ENCODE peak calls at places on chromosome 5, in five cellular contexts. Q is HCT116, L is right atrium auricular region, O is stomach, R is psoas muscle. G is an unnamed sample. For H3K4me1, the result is how much of the 10 kb centered on the place peaks cover.

GRCh38 chr5:152560508-152561137 is 155.5 kb upstream of the NMUR2 start:
- DNase-seq in Q (peak), L (no peak), O (peak), R (peak), G (peak)

GRCh38 chr5:180868960-180869359 is 7.9 kb upstream of the ZFP62 start:
- DNase-seq in Q (peak), L (peak), O (peak), R (peak), G (peak)

GRCh38 chr5:152901754-152902153 is 496.7 kb upstream of the NMUR2 start:
- DNase-seq in Q (no peak), L (no peak), O (no peak), R (no peak), G (no peak)

GRCh38 chr5:97534166-97534565 is 351.1 kb upstream of the RIOK2 start:
- DNase-seq in Q (peak), L (no peak), O (peak), R (no peak), G (peak)

GRCh38 chr5:154985126-154985525 is 28.4 kb upstream of the KIF4B start:
- DNase-seq in Q (no peak), L (no peak), O (no peak), R (no peak), G (no peak)

GRCh38 chr5:135604046-135604445 is 25.3 kb upstream of the CXCL14 start:
- DNase-seq in Q (no peak), L (no peak), O (no peak), R (no peak), G (no peak)

GRCh38 chr5:66554211-66554610 is 42.0 kb upstream of the MAST4 start:
- DNase-seq in Q (no peak), L (no peak), O (no peak), R (no peak), G (no peak)

GRCh38 chr5:89374144-89374784 is 491.3 kb upstream of the MEF2C start:
- DNase-seq in Q (no peak), L (no peak), O (no peak), R (no peak), G (no peak)

GRCh38 chr5:54738118-54738972 is 220.8 kb downstream of the SNX18 start:
- DNase-seq in Q (no peak), L (peak), O (peak), R (peak), G (no peak)

GRCh38 chr5:93899026-93899600 is 157.7 kb upstream of the POU5F2 start:
- DNase-seq in Q (no peak), L (no peak), O (no peak), R (no peak), G (peak)

GRCh38 chr5:57779383-57780223 is 297.0 kb upstream of the ACTBL2 start:
- DNase-seq in Q (peak), L (no peak), O (no peak), R (no peak), G (peak)

GRCh38 chr5:113608113-113608551 is 94.6 kb downstream of the YTHDC2 start:
- DNase-seq in Q (no peak), L (no peak), O (no peak), R (no peak), G (no peak)

GRCh38 chr5:103475629-103476240 is 86.9 kb downstream of the NUDT12 start:
- DNase-seq in Q (peak), L (no peak), O (no peak), R (no peak), G (peak)

GRCh38 chr5:157471709-157472108 is 11.7 kb downstream of the NIPAL4 start:
- DNase-seq in Q (peak), L (no peak), O (no peak), R (no peak), G (peak)

GRCh38 chr5:124161286-124161685 is 585.2 kb downstream of the ZNF608 start:
- DNase-seq in Q (no peak), L (no peak), O (no peak), R (no peak), G (no peak)

GRCh38 chr5:109714592-109714991 is 24.9 kb downstream of the MAN2A1 start:
- DNase-seq in Q (no peak), L (no peak), O (no peak), R (no peak), G (no peak)
- H3K4me1 ChIP-seq in Q (under half), L (under half), O (under half), R (under half), G (under half)

DNA sequence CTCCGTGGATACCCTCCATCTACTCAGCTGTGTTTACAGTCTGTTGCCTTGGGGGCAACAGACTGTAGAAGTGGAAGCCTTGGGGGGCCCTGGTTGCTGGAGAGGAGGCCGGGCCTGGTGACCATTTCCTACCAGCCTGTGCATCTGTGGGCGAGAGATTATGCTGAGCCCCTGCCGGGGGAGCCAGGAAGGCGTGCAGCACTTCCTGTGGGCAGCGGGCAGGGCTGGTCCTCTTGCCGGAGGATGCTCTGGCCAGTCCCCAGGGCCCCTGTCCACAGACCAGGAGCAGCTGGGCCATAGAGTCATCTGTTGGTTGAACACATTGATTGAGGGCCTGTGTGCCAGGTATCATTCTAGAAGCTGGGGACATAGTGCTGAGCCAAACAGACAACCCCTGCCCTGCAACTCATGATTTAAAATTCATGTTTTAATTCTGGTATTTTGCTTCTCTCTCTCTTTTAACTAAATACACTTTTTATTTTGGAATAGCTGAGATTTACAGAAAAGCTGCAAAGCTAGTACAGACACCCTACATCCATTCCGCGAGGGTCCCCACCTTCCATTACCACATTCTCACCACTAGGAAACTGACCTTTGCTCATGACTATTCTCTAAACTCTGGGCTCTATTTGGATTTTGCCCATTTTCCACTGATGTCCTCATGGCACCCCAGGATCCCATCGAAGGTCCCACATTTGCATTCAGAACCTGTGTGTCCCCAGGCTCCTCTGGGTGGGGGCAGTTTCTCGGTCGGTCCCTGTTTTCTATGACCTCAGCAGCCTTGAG is 11.3 kb downstream of the ERGIC1 start:
- DNase-seq in Q (no peak), L (no peak), O (no peak), R (no peak), G (no peak)
- TF ChIP-seq CTCF in Q (no peak), L (no peak), O (no peak), R (no peak), G (no peak)

DNA sequence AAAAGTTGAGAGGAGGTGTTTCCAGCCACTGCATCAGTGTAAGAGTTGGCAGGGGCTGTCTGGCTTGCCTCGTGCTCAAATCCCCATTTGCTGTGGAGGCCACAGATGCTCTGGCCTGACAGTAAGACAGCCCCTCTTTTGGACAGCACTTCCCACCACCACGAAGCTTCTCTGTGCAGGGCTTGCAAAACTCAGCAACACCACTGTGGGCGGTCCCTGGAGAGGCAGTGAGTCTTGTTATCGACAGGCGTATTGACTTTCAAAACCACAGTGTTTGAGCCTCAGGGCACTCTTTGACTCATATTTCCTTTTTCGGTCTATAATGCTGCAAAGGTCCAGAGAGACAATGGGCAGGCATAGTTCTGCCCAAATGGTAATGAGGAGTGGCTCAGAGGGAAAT is 539.5 kb downstream of the EBF1 start:
- DNase-seq in Q (no peak), L (no peak), O (peak), R (no peak), G (no peak)
- H3K4me3 ChIP-seq in Q (no peak), L (no peak), O (no peak), R (no peak), G (no peak)

GRCh38 chr5:132298813-132299212 is 4.6 kb downstream of the SLC22A4 start:
- DNase-seq in Q (no peak), L (no peak), O (no peak), R (no peak), G (no peak)

GRCh38 chr5:132301341-132302274 is 7.4 kb downstream of the SLC22A4 start:
- DNase-seq in Q (no peak), L (no peak), O (peak), R (no peak), G (no peak)

GRCh38 chr5:132299901-132300300 is 5.7 kb downstream of the SLC22A4 start:
- DNase-seq in Q (no peak), L (no peak), O (no peak), R (no peak), G (no peak)

GRCh38 chr5:132302413-132302812 is 8.2 kb downstream of the SLC22A4 start:
- DNase-seq in Q (no peak), L (no peak), O (no peak), R (no peak), G (no peak)

GRCh38 chr5:132300572-132301340 is 6.6 kb downstream of the SLC22A4 start:
- DNase-seq in Q (no peak), L (no peak), O (no peak), R (no peak), G (no peak)
- H3K4me1 ChIP-seq in Q (under half), L (under half), O (under half), R (under half), G (under half)

GRCh38 chr5:139392678-139393496 is 2.0 kb downstream of the PROB1 start:
- DNase-seq in Q (peak), L (no peak), O (peak), R (peak), G (peak)
- TF ChIP-seq CTCF in Q (no peak), L (peak), O (peak), R (peak), G (peak)

GRCh38 chr5:17258429-17258828 is 41.0 kb downstream of the BASP1 start:
- DNase-seq in Q (no peak), L (no peak), O (no peak), R (no peak), G (no peak)
- H3K4me3 ChIP-seq in Q (no peak), L (no peak), O (no peak), R (no peak), G (no peak)

GRCh38 chr5:141841781-141842180 is 36.4 kb downstream of the PCDH1 start:
- DNase-seq in Q (no peak), L (no peak), O (peak), R (no peak), G (no peak)

GRCh38 chr5:141846031-141846430 is 32.2 kb downstream of the PCDH1 start:
- DNase-seq in Q (no peak), L (no peak), O (peak), R (no peak), G (no peak)

GRCh38 chr5:141845371-141845821 is 32.8 kb downstream of the PCDH1 start:
- DNase-seq in Q (no peak), L (no peak), O (no peak), R (no peak), G (no peak)

GRCh38 chr5:141843156-141843927 is 34.9 kb downstream of the PCDH1 start:
- DNase-seq in Q (no peak), L (no peak), O (peak), R (no peak), G (no peak)

GRCh38 chr5:141844414-141845097 is 33.7 kb downstream of the PCDH1 start:
- DNase-seq in Q (no peak), L (no peak), O (no peak), R (no peak), G (no peak)
- H3K4me1 ChIP-seq in Q (half or more), L (half or more), O (half or more), R (under half), G (under half)

GRCh38 chr5:13955896-13956295 is 11.4 kb upstream of the DNAH5 start:
- DNase-seq in Q (no peak), L (no peak), O (no peak), R (no peak), G (no peak)

GRCh38 chr5:13956441-13956840 is 12.0 kb upstream of the DNAH5 start:
- DNase-seq in Q (no peak), L (no peak), O (no peak), R (no peak), G (no peak)

GRCh38 chr5:13957032-13957645 is 12.7 kb upstream of the DNAH5 start:
- DNase-seq in Q (peak), L (no peak), O (no peak), R (no peak), G (no peak)
- TF ChIP-seq CTCF in Q (peak), L (no peak), O (peak), R (peak), G (peak)

G was measured in Caco-2.